ENCODE peak calls at places on chromosomes 16 and 17, in four cellular contexts. K is uterus, V is tibial nerve, D is prostate gland. T is an unnamed sample.
A peak's percentile ranks its signal among the peaks of the same experiment; 100 is the strongest.

GRCh38 chr16:68644715-68645493 is at the start of gene CDH3:
- DNase-seq in K (peak; percentile 61), V (no peak), D (peak; percentile 84), T (peak; percentile 59)

GRCh38 chr16:74666425-74667214 is at the start of gene RFWD3:
- DNase-seq in K (peak; percentile 99), V (peak; percentile 97), D (peak; percentile 99), T (peak; percentile 99)

GRCh38 chr17:27294689-27295630 is 1.0 kb downstream of the WSB1 start:
- DNase-seq in K (peak; percentile 81), V (peak; percentile 81), D (peak; percentile 79), T (peak; percentile 91)

GRCh38 chr17:47335101-47335936 is 11.6 kb downstream of the EFCAB13 start:
- DNase-seq in K (no peak), V (no peak), D (no peak), T (no peak)

GRCh38 chr17:1491406-1492248 is 859 bp downstream of the MYO1C start:
- DNase-seq in K (peak; percentile 63), V (no peak), D (no peak), T (peak; percentile 52)

GRCh38 chr16:31072540-31073072 is 1.4 kb downstream of the ZNF668 start:
- DNase-seq in K (no peak), V (no peak), D (no peak), T (no peak)

GRCh38 chr16:79618712-79619050 is 18.1 kb upstream of the MAF start:
- DNase-seq in K (no peak), V (no peak), D (no peak), T (no peak)

GRCh38 chr17:19288453-19288852 is 51.3 kb downstream of the EPN2 start:
- DNase-seq in K (no peak), V (no peak), D (no peak), T (no peak)

GRCh38 chr16:10880609-10881452 is 3.8 kb downstream of the CIITA start:
- DNase-seq in K (no peak), V (no peak), D (no peak), T (no peak)

GRCh38 chr16:72848045-72848410 is 199.9 kb downstream of the ZFHX3 start:
- DNase-seq in K (no peak), V (no peak), D (no peak), T (no peak)

GRCh38 chr17:82592289-82592683 is 56.0 kb downstream of the WDR45B start:
- DNase-seq in K (no peak), V (no peak), D (peak; percentile 71), T (no peak)

GRCh38 chr17:81927145-81927652 is 336 bp downstream of the MAFG start:
- DNase-seq in K (no peak), V (no peak), D (no peak), T (no peak)

GRCh38 chr17:81189670-81190530 is 23.9 kb upstream of the AATK start:
- DNase-seq in K (no peak), V (no peak), D (no peak), T (peak; percentile 34)

GRCh38 chr16:54655171-54655590 is 275.5 kb upstream of the IRX5 start:
- DNase-seq in K (peak; percentile 40), V (peak; percentile 10), D (peak; percentile 21), T (no peak)

GRCh38 chr17:31568140-31568938 is 176.9 kb downstream of the RAB11FIP4 start:
- DNase-seq in K (peak; percentile 55), V (peak; percentile 54), D (no peak), T (no peak)

GRCh38 chr16:83926726-83927397 is 26.2 kb upstream of the OSGIN1 start:
- DNase-seq in K (peak; percentile 66), V (peak; percentile 54), D (peak; percentile 80), T (peak; percentile 80)

GRCh38 chr16:2036200-2036966 is 9.7 kb downstream of the NHERF2 start:
- DNase-seq in K (no peak), V (no peak), D (no peak), T (no peak)
- H3K4me3 ChIP-seq in K (no peak overlapping the region), V (peak overlapping the region; percentile 33), D (no peak overlapping the region), T (no peak overlapping the region)

GRCh38 chr16:1678500-1679098 is 520 bp downstream of the JPT2 start:
- DNase-seq in K (peak; percentile 32), V (peak; percentile 16), D (peak; percentile 65), T (peak; percentile 67)
- TF ChIP-seq POLR2A in K (no peak), V (no peak), D (no peak), T (no peak)

GRCh38 chr16:28063047-28063521 is 430 bp downstream of the GSG1L start:
- DNase-seq in K (no peak), V (no peak), D (no peak), T (no peak)

GRCh38 chr16:28062261-28063046 is 1.1 kb downstream of the GSG1L start:
- DNase-seq in K (no peak), V (no peak), D (no peak), T (no peak)

GRCh38 chr16:28064706-28065249 is 1.3 kb upstream of the GSG1L start:
- DNase-seq in K (no peak), V (no peak), D (no peak), T (no peak)

GRCh38 chr16:28064150-28064549 is 636 bp upstream of the GSG1L start:
- DNase-seq in K (no peak), V (no peak), D (no peak), T (no peak)

DNA sequence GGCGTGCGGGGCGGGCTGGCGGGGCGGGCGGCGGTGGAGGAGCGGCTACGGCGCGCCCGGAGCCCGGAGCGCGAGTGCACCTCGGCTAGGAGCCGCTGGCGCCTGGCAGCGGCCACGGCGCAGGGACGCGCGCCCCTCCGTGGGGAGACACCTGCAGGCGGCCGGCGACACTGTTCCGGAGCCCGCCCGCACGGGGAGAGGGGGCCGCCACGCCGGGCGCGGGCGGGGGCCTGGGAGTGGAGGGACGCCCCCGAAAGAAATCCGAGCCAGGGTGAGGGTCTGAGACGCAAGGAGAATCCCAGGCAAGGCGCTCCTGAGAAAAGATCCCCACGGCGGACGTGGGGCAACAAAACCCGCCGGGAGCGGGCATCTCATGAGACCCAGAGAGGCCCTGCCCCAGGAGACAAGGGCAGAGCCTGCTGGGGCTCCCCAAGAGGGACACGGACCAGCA is at the start of gene GSG1L:
- DNase-seq in K (no peak), V (no peak), D (no peak), T (no peak)
- H3K4me3 ChIP-seq in K (no peak within 1 kb of the TSS), V (no peak within 1 kb of the TSS), D (peak within 1 kb of the TSS; percentile 27), T (peak within 1 kb of the TSS; percentile 29)

GRCh38 chr17:5422505-5422904 is 2.5 kb downstream of the RPAIN start:
- DNase-seq in K (no peak), V (no peak), D (no peak), T (no peak)
- TF ChIP-seq POLR2A in K (no peak), V (no peak), D (no peak), T (no peak)

GRCh38 chr16:861446-861845 is 60.9 kb upstream of the GNG13 start:
- DNase-seq in K (no peak), V (no peak), D (no peak), T (no peak)
- H3K4me3 ChIP-seq in K (no peak overlapping the region), V (no peak overlapping the region), D (no peak overlapping the region), T (no peak overlapping the region)

GRCh38 chr16:13333336-13333735 is 431.9 kb downstream of the SHISA9 start:
- DNase-seq in K (no peak), V (no peak), D (no peak), T (no peak)

GRCh38 chr16:13337482-13337881 is 436.1 kb downstream of the SHISA9 start:
- DNase-seq in K (no peak), V (no peak), D (no peak), T (no peak)

GRCh38 chr16:13338044-13338443 is 436.6 kb downstream of the SHISA9 start:
- DNase-seq in K (no peak), V (no peak), D (no peak), T (no peak)

GRCh38 chr16:13332713-13333255 is 431.4 kb downstream of the SHISA9 start:
- DNase-seq in K (no peak), V (no peak), D (no peak), T (no peak)

DNA sequence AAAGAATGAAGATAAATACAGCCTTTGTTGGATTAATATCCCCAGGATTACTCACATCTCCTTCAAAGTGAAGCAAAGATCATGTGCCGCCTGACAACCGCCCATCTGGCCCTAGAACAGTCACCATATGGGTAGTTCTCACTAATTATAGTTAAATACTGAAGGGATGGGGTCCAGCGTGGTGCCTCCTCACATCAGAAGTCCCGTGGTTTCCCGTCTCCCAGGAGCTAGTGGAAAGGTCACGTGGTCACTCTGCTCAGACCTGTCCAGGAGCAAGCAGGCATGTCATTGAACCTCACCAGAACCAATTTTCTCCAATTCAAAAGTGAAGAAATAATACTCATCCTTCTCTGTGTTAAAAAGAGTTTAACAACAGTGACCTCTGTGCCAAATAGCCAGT is 434.5 kb downstream of the SHISA9 start:
- DNase-seq in K (no peak), V (no peak), D (no peak), T (no peak)
- TF ChIP-seq POLR2A in K (no peak), V (no peak), D (no peak), T (no peak)

GRCh38 chr17:6070895-6071511 is 824 bp downstream of the WSCD1 start:
- DNase-seq in K (no peak), V (no peak), D (no peak), T (peak; percentile 19)
- H3K4me3 ChIP-seq in K (peak overlapping the region; percentile 21), V (peak overlapping the region; percentile 11), D (peak overlapping the region; percentile 48), T (peak overlapping the region; percentile 49)

T was measured in testis.